ENCODE peak calls at places on chromosomes 11 and 22, in five cellular contexts. E is CD4-positive, alpha-beta memory T cell; J is iPS DF 6.9; P is PC-3; C is SJSA1. Y is an unnamed sample.

GRCh38 chr22:39185601-39186012 is 33.1 kb upstream of the CBX7 start:
- DNase-seq in E (no peak), J (no peak), P (no peak), C (no peak), Y (no peak)

GRCh38 chr11:44564198-44564597 is 1.3 kb upstream of the CD82 start:
- DNase-seq in E (no peak), J (no peak), P (no peak), C (no peak), Y (peak; percentile 71)

GRCh38 chr22:19943665-19944026 is 2.0 kb upstream of the TXNRD2 start:
- DNase-seq in E (no peak), J (no peak), P (no peak), C (peak; percentile 95), Y (no peak)

GRCh38 chr11:65903068-65903481 is 2.9 kb upstream of the FOSL1 start:
- DNase-seq in E (no peak), J (no peak), P (peak; percentile 96), C (peak; percentile 99), Y (no peak)

GRCh38 chr11:68503792-68504191 is 43.2 kb downstream of the PPP6R3 start:
- DNase-seq in E (no peak), J (no peak), P (no peak), C (no peak), Y (no peak)

GRCh38 chr11:15723966-15724365 is 609.2 kb downstream of the INSC start:
- DNase-seq in E (no peak), J (no peak), P (no peak), C (no peak), Y (no peak)

GRCh38 chr22:38974170-38974825 is 7.8 kb upstream of the APOBEC3B start:
- DNase-seq in E (no peak), J (no peak), P (no peak), C (no peak), Y (no peak)

GRCh38 chr11:90223248-90223585 is 368 bp upstream of the CHORDC1 start:
- DNase-seq in E (no peak), J (no peak), P (no peak), C (no peak), Y (no peak)

GRCh38 chr11:94088906-94089305 is 39.7 kb upstream of the PANX1 start:
- DNase-seq in E (no peak), J (no peak), P (no peak), C (no peak), Y (no peak)

GRCh38 chr11:75333022-75333806 is 18.2 kb downstream of the ARRB1 start:
- DNase-seq in E (no peak), J (no peak), P (no peak), C (no peak), Y (no peak)

GRCh38 chr11:76315182-76315853 is 65.6 kb downstream of the THAP12 start:
- DNase-seq in E (no peak), J (no peak), P (no peak), C (no peak), Y (no peak)

GRCh38 chr11:60951909-60952741 is at the start of gene SLC15A3:
- DNase-seq in E (no peak), J (no peak), P (no peak), C (no peak), Y (peak; percentile 60)

GRCh38 chr11:46285594-46286033 is 8.2 kb downstream of the CREB3L1 start:
- DNase-seq in E (no peak), J (no peak), P (no peak), C (no peak), Y (no peak)

DNA sequence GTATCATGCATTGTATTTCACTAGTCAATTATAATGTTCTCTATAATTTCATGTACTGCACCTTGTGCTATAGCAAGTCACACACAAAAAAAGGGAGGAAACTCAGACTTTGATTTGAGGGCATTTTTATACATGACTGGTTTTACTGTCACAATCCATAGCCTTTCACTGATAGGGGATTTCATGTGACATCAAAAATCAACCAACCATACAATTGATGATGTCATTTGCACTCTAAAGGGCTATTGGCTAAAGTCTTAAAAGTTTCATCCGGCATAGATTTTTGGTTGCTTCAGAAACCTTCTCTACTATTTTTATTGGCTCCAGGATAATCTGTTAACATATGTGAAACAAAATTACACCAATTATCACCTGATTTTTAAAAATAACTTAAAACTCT is 237.8 kb downstream of the DCDC1 start:
- DNase-seq in E (no peak), J (no peak), P (no peak), C (no peak), Y (no peak)
- H3K27ac ChIP-seq in E (no peak overlapping the region), J (no peak overlapping the region), P (no peak overlapping the region), C (no peak overlapping the region), Y (no peak overlapping the region)

GRCh38 chr22:47386812-47387510 is 624.5 kb downstream of the TBC1D22A start:
- DNase-seq in E (no peak), J (no peak), P (no peak), C (no peak), Y (no peak)
- H3K9me3 ChIP-seq in E (no peaks in the 10 kb centered on the region), J (peaks cover 38% of the 10 kb centered on the region), P (no peaks in the 10 kb centered on the region), C (no peaks in the 10 kb centered on the region), Y (no peaks in the 10 kb centered on the region)

GRCh38 chr11:100812517-100812916 is 125.4 kb downstream of the ARHGAP42 start:
- DNase-seq in E (no peak), J (no peak), P (no peak), C (no peak), Y (no peak)
- H3K27ac ChIP-seq in E (no peak overlapping the region), J (no peak overlapping the region), P (no peak overlapping the region), C (no peak overlapping the region), Y (no peak overlapping the region)

GRCh38 chr11:2660357-2660939 is 39.3 kb downstream of the KCNQ1OT1 start:
- DNase-seq in E (no peak), J (no peak), P (no peak), C (no peak), Y (no peak)

GRCh38 chr11:2662430-2663299 is 37.1 kb downstream of the KCNQ1OT1 start:
- DNase-seq in E (no peak), J (no peak), P (no peak), C (peak; percentile 45), Y (peak; percentile 23)

GRCh38 chr11:2663506-2663905 is 36.3 kb downstream of the KCNQ1OT1 start:
- DNase-seq in E (no peak), J (no peak), P (no peak), C (no peak), Y (peak; percentile 7)

GRCh38 chr11:2662024-2662312 is 37.8 kb downstream of the KCNQ1OT1 start:
- DNase-seq in E (no peak), J (no peak), P (no peak), C (peak; percentile 41), Y (peak; percentile 19)

GRCh38 chr11:2661173-2662023 is 38.4 kb downstream of the KCNQ1OT1 start:
- DNase-seq in E (no peak), J (no peak), P (no peak), C (no peak), Y (peak; percentile 16)
- H3K9me3 ChIP-seq in E (no peaks in the 10 kb centered on the region), J (no peaks in the 10 kb centered on the region), P (peaks cover 12% of the 10 kb centered on the region), C (peaks cover 28% of the 10 kb centered on the region), Y (no peaks in the 10 kb centered on the region)

DNA sequence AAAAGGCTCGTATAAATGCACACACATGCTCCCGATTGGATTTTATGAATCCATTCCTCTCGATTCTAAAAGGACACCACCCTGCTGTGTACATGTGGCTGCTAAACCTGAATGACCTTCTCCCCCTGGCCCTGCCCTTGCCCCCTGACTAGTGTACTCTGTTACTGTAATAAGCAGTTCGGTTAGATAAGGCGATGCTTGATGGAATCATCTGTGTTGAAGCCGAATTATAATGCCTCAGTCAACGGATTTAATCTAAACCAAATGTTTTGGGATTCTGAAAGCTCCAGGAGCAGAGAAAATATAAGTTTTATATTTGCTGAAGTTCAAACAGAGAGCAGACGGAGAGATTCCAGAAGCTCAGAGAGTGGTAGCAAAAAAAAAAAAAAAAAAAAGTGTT is 275.4 kb upstream of the MPPED2 start:
- DNase-seq in E (no peak), J (no peak), P (no peak), C (no peak), Y (no peak)
- H3K27ac ChIP-seq in E (no peak overlapping the region), J (no peak overlapping the region), P (no peak overlapping the region), C (no peak overlapping the region), Y (no peak overlapping the region)

DNA sequence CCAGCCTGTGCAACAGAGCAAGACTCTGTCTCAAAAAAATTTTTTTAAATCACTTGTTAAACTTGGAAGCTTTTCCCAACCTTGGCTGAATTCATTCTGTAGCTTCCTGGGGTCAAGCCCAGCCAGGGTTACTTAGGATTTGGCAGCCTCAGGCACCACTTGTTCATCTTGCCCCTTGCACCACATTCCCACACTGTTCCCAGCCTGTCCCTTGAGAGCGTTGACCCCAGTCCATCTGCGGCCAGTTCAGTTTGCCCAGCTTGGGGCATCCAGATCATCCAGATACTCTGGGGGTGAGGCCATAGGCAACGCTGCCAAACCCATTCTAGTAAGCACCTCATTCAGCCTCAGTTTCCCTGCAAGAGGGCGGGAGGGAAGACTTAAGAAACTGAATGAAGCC is 8.7 kb upstream of the THRSP start:
- DNase-seq in E (no peak), J (no peak), P (no peak), C (no peak), Y (no peak)
- H3K9me3 ChIP-seq in E (no peaks in the 10 kb centered on the region), J (no peaks in the 10 kb centered on the region), P (no peaks in the 10 kb centered on the region), C (no peaks in the 10 kb centered on the region), Y (no peaks in the 10 kb centered on the region)